ENCODE peak calls at places on chromosomes 5 and 9, in seven cellular contexts. V is GM12878, W is stomach, Z is prostate gland, P is spleen, A is H1, K is sigmoid colon. J is an unnamed sample.

GRCh38 chr5:113487779-113488644 is at the start of gene MCC:
- DNase-seq in Z (peak; percentile 84), W (peak; percentile 60), V (no peak), P (peak; percentile 78), K (peak; percentile 88), A (peak; percentile 66), J (no peak)

GRCh38 chr9:12739014-12739413 is 35.8 kb upstream of the LURAP1L start:
- DNase-seq in V (no peak), W (no peak), P (no peak), K (no peak), A (no peak), Z (no peak), J (no peak)

GRCh38 chr9:109232449-109232848 is 65.4 kb upstream of the FRRS1L start:
- DNase-seq in K (no peak), V (no peak), Z (no peak), W (no peak), A (no peak), P (no peak), J (no peak)

GRCh38 chr5:16827755-16828154 is 108.3 kb downstream of the MYO10 start:
- DNase-seq in A (no peak), K (no peak), V (no peak), W (no peak), P (no peak), Z (no peak), J (no peak)

GRCh38 chr9:96680812-96681499 is 25.8 kb upstream of the PRXL2C start:
- DNase-seq in A (no peak), Z (no peak), W (no peak), V (no peak), K (no peak), P (no peak), J (no peak)

GRCh38 chr9:109329274-109330258 is 8.7 kb upstream of the EPB41L4B start:
- DNase-seq in Z (peak; percentile 82), K (peak; percentile 67), V (no peak), W (peak; percentile 88), P (no peak), A (no peak), J (no peak)

GRCh38 chr9:37430841-37431597 is 8.5 kb downstream of the GRHPR start:
- DNase-seq in Z (no peak), P (no peak), W (no peak), A (no peak), K (peak; percentile 66), V (no peak), J (no peak)

GRCh38 chr9:120982851-120983250 is 56.3 kb upstream of the TRAF1 start:
- DNase-seq in A (no peak), K (no peak), Z (no peak), P (no peak), W (no peak), V (no peak), J (no peak)

GRCh38 chr9:123738664-123739063 is 191.3 kb downstream of the DENND1A start:
- DNase-seq in W (no peak), P (no peak), K (no peak), A (no peak), Z (no peak), V (no peak), J (no peak)

GRCh38 chr9:78218890-78219289 is 17.0 kb upstream of the CEP78 start:
- DNase-seq in P (no peak), V (no peak), K (no peak), Z (no peak), A (no peak), W (no peak), J (no peak)

GRCh38 chr5:73496984-73497457 is 1.2 kb upstream of the BTF3 start:
- DNase-seq in W (no peak), A (no peak), V (no peak), K (no peak), P (no peak), Z (no peak), J (no peak)

GRCh38 chr9:13278368-13279246 is 885 bp downstream of the MPDZ start:
- DNase-seq in A (peak; percentile 9), W (peak; percentile 26), K (peak; percentile 88), Z (peak; percentile 76), V (no peak), P (peak; percentile 74), J (no peak)

GRCh38 chr5:85604378-85604777 is 1013.4 kb upstream of the COX7C start:
- DNase-seq in K (no peak), W (no peak), Z (no peak), V (no peak), P (no peak), A (no peak), J (no peak)

GRCh38 chr5:74595143-74595915 is 45.2 kb downstream of the ENC1 start:
- DNase-seq in Z (no peak), A (peak; percentile 17), P (no peak), V (no peak), K (no peak), W (no peak), J (no peak)

GRCh38 chr5:150152636-150153462 is 2.8 kb downstream of the PDGFRB start:
- DNase-seq in P (no peak), K (no peak), W (no peak), Z (no peak), A (no peak), V (no peak), J (no peak)

GRCh38 chr5:38467353-38468040 is 88.9 kb downstream of the LIFR start:
- DNase-seq in V (no peak), P (no peak), A (no peak), K (peak; percentile 84), W (peak; percentile 38), Z (no peak), J (no peak)

GRCh38 chr9:18881740-18882139 is 151.3 kb downstream of the SAXO1 start:
- DNase-seq in V (no peak), Z (no peak), P (no peak), A (no peak), W (no peak), K (no peak), J (no peak)

GRCh38 chr5:168714046-168714445 is 134.9 kb upstream of the PANK3 start:
- DNase-seq in A (no peak), V (no peak), K (no peak), P (no peak), W (no peak), Z (no peak), J (no peak)

GRCh38 chr5:167208911-167209310 is 1082.5 kb upstream of the WWC1 start:
- DNase-seq in K (no peak), Z (no peak), V (no peak), P (no peak), W (no peak), A (no peak), J (no peak)

GRCh38 chr9:135216666-135217431 is 129.4 kb downstream of the OLFM1 start:
- DNase-seq in P (peak; percentile 54), V (no peak), Z (no peak), W (no peak), K (peak; percentile 66), A (no peak), J (no peak)

GRCh38 chr5:81265101-81265500 is 32.0 kb downstream of the CKMT2 start:
- DNase-seq in P (no peak), K (no peak), A (no peak), W (no peak), Z (no peak), V (no peak), J (no peak)

GRCh38 chr9:69120380-69121154 is 53.5 kb upstream of the TJP2 start:
- DNase-seq in V (no peak), A (peak; percentile 81), W (peak; percentile 97), P (no peak), Z (peak; percentile 95), K (no peak), J (no peak)

GRCh38 chr9:76603448-76603895 is 144.5 kb downstream of the GCNT1 start:
- DNase-seq in A (no peak), V (no peak), W (no peak), Z (no peak), P (no peak), K (no peak), J (no peak)

GRCh38 chr9:127307802-127308201 is 43.2 kb downstream of the GARNL3 start:
- DNase-seq in Z (no peak), A (no peak), W (peak; percentile 34), V (no peak), P (no peak), K (no peak), J (no peak)

GRCh38 chr9:112819635-112820496 is 69.3 kb downstream of the SNX30 start:
- DNase-seq in Z (peak; percentile 28), V (peak; percentile 26), A (no peak), P (no peak), K (no peak), W (peak; percentile 37), J (no peak)

GRCh38 chr9:130627896-130628792 is 36.2 kb upstream of the PRDM12 start:
- DNase-seq in W (no peak), Z (no peak), A (no peak), P (peak; percentile 25), K (no peak), V (no peak), J (no peak)
- TF ChIP-seq POLR2AphosphoS5 in W (no peak), Z (no peak), A (no peak), P (no peak), K (no peak), V (no peak), J (no peak)

DNA sequence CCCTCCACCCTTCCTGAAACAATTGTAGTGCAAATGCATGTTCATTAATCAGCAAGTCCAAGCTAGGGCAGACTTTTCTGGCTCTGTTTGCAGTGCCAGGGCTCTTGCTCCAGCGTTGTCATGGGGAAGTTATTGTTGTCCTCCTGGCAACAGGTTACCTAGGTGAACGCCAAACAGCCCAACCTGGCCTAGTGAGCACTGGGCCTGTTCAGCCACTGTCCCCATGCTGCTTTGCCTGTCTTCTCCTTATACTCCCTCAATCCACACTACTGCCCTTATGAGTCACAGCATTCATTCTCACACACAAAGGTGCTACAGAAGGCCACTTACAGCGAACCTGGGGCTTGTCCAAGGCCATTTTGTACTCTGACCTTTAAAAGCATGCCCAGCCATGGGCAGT is 34.6 kb upstream of the GLIS3 start:
- DNase-seq in W (peak; percentile 83), Z (peak; percentile 79), V (no peak), A (no peak), P (no peak), K (no peak), J (no peak)
- H3K27ac ChIP-seq in W (peak overlapping the region; percentile 17), Z (no peak overlapping the region), V (no peak overlapping the region), A (no peak overlapping the region), P (no peak overlapping the region), K (peak overlapping the region; percentile 57), J (no peak overlapping the region)

DNA sequence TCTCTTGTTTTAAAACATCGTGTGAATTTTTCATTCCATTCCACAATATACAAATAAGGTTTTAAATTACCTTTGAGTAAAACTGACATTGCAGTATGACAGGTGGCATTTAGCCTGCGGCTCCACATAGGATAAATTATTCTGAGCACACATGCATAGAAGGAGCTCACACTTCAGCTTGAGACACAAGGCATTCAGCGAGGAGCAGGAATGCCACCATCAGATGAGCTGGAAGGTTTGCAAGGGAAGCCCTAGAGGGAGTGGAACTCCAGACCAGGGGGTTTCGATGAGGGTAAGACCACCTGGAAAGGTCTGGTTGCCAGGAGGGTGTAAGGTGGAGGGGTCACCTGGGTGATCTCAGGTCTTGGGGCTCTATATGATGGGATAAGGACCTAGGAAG is 259.0 kb upstream of the ADRA1B start:
- DNase-seq in W (no peak), K (no peak), V (no peak), P (no peak), A (no peak), Z (no peak), J (no peak)
- TF ChIP-seq POLR2AphosphoS5 in W (no peak), K (no peak), V (no peak), P (no peak), A (no peak), Z (no peak), J (no peak)

GRCh38 chr9:34374905-34375552 is 1.7 kb downstream of the MYORG start:
- DNase-seq in V (no peak), P (no peak), K (no peak), W (peak; percentile 73), A (no peak), Z (no peak), J (no peak)
- H3K27ac ChIP-seq in V (no peak overlapping the region), P (no peak overlapping the region), K (no peak overlapping the region), W (peak overlapping the region; percentile 93), A (no peak overlapping the region), Z (no peak overlapping the region), J (no peak overlapping the region)

J was measured in vagina.